ENCODE peak calls at places on chromosome 21, in ten cellular contexts. M, Z, A, C, T, N, D, J, Q and W are unnamed samples.
A peak's percentile ranks its signal among the peaks of the same experiment; 100 is the strongest.

GRCh38 chr21:35686156-35686555 is 374.2 kb downstream of the SETD4 start:
- DNase-seq in M (no peak), C (no peak), J (no peak), T (no peak), Q (no peak), N (no peak), D (no peak), Z (no peak), A (no peak), W (no peak)

GRCh38 chr21:32256226-32256625 is 22.6 kb downstream of the MIS18A start:
- DNase-seq in T (no peak), M (no peak), N (no peak), A (no peak), Z (no peak), C (no peak), Q (no peak), J (no peak), D (no peak), W (no peak)

GRCh38 chr21:26169061-26169610 is 1.4 kb downstream of the APP start:
- DNase-seq in Q (peak; percentile 72), Z (no peak), N (no peak), T (peak; percentile 61), M (peak; percentile 79), J (peak; percentile 73), D (peak; percentile 66), A (peak; percentile 8), C (no peak), W (no peak)

GRCh38 chr21:25186278-25186677 is 421.0 kb downstream of the MRPL39 start:
- DNase-seq in T (no peak), N (no peak), C (no peak), M (no peak), D (peak; percentile 49), Q (no peak), Z (no peak), A (no peak), J (no peak), W (no peak)

GRCh38 chr21:23633447-23633846 is 1973.8 kb downstream of the MRPL39 start:
- DNase-seq in T (no peak), J (no peak), A (no peak), C (no peak), Q (no peak), M (no peak), Z (no peak), N (no peak), D (no peak), W (no peak)

GRCh38 chr21:16315223-16315622 is 585.4 kb downstream of the USP25 start:
- DNase-seq in J (no peak), D (no peak), N (no peak), A (no peak), T (no peak), C (no peak), M (no peak), Z (no peak), Q (no peak), W (no peak)

GRCh38 chr21:46667735-46668380 is 32.4 kb downstream of the PRMT2 start:
- DNase-seq in N (no peak), M (peak; percentile 30), T (no peak), J (peak; percentile 79), C (peak; percentile 41), A (peak; percentile 95), D (no peak), Q (peak; percentile 39), Z (no peak), W (no peak)

GRCh38 chr21:27462786-27463185 is 495.9 kb upstream of the ADAMTS5 start:
- DNase-seq in M (no peak), D (no peak), T (no peak), C (no peak), J (no peak), Z (no peak), Q (no peak), N (no peak), A (no peak), W (no peak)

GRCh38 chr21:27555996-27556395 is 589.1 kb upstream of the ADAMTS5 start:
- DNase-seq in N (no peak), C (no peak), J (no peak), Z (no peak), Q (peak; percentile 75), M (no peak), T (no peak), A (no peak), D (no peak), W (no peak)

GRCh38 chr21:43322805-43323204 is 104.1 kb downstream of the SIK1 start:
- DNase-seq in Q (no peak), N (no peak), Z (peak; percentile 12), A (peak; percentile 23), J (no peak), D (no peak), T (no peak), C (peak; percentile 55), M (no peak), W (no peak)

DNA sequence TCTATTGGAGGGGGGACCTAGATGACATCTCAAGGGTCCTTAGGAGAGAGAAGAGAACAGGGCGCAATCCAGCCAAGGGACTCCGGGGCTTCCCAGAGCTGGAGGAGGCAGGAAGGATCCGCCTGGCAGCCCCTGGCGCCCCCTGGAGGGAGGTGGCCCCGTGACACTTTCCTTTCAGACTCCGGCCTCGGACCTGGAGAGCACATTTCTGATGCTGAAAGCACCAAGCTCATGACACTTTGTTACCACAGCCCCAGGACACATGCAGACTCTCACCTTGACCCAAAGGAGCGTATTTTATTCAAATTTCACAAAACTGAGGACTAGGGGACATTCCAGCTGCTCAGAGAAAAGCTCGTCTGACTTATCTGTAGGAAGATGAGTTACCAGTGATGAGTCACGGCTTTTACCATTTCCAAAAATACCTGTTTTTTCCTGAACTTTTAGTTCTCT is 21.4 kb upstream of the POFUT2 start:
- DNase-seq in M (peak; percentile 74), Z (peak; percentile 81), D (peak; percentile 78), N (no peak), J (peak; percentile 82), A (peak; percentile 79), T (no peak), C (peak; percentile 91), Q (peak; percentile 39), W (no peak)
- H3K4me3 ChIP-seq in M (no peak overlapping the region), Z (no peak overlapping the region), D (no peak overlapping the region), N (no peak overlapping the region), J (no peak overlapping the region), A (no peak overlapping the region), T (no peak overlapping the region), C (no peak overlapping the region), Q (no peak overlapping the region), W (no peak overlapping the region)

GRCh38 chr21:34592120-34592561 is 22.8 kb downstream of the RCAN1 start:
- DNase-seq in J (no peak), D (peak; percentile 74), M (peak; percentile 47), C (peak; percentile 88), Q (no peak), T (no peak), N (no peak), Z (peak; percentile 58), A (no peak), W (no peak)
- H3K4me3 ChIP-seq in J (no peak overlapping the region), D (no peak overlapping the region), M (no peak overlapping the region), C (no peak overlapping the region), Q (no peak overlapping the region), T (no peak overlapping the region), N (no peak overlapping the region), Z (no peak overlapping the region), A (no peak overlapping the region), W (no peak overlapping the region)

GRCh38 chr21:45456836-45457160 is 51.8 kb downstream of the COL18A1 start:
- DNase-seq in Q (no peak), D (no peak), N (no peak), Z (peak; percentile 11), J (no peak), C (peak; percentile 44), M (no peak), T (no peak), A (no peak), W (no peak)

GRCh38 chr21:45456014-45456835 is 51.3 kb downstream of the COL18A1 start:
- DNase-seq in D (no peak), C (peak; percentile 75), N (no peak), T (peak; percentile 13), Q (no peak), Z (peak; percentile 41), A (no peak), M (no peak), J (no peak), W (no peak)

GRCh38 chr21:45457161-45457831 is 52.3 kb downstream of the COL18A1 start:
- DNase-seq in T (no peak), Q (no peak), Z (no peak), J (no peak), C (peak; percentile 34), N (no peak), D (no peak), M (no peak), A (no peak), W (no peak)

GRCh38 chr21:45458281-45459170 is 53.6 kb downstream of the COL18A1 start:
- DNase-seq in Z (peak; percentile 14), M (no peak), D (no peak), Q (no peak), N (no peak), C (peak; percentile 50), J (no peak), T (no peak), A (no peak), W (no peak)

GRCh38 chr21:45457832-45458172 is 52.8 kb downstream of the COL18A1 start:
- DNase-seq in M (no peak), Q (no peak), T (no peak), D (no peak), A (no peak), Z (peak; percentile 12), J (no peak), N (no peak), C (peak; percentile 48), W (no peak)
- H3K4me3 ChIP-seq in M (no peak overlapping the region), Q (no peak overlapping the region), T (no peak overlapping the region), D (no peak overlapping the region), A (no peak overlapping the region), Z (no peak overlapping the region), J (no peak overlapping the region), N (no peak overlapping the region), C (no peak overlapping the region), W (peak overlapping the region; percentile 18)

GRCh38 chr21:34571994-34572393 is 42.9 kb downstream of the RCAN1 start:
- DNase-seq in M (no peak), T (no peak), J (no peak), Z (no peak), Q (no peak), N (no peak), C (no peak), D (no peak), A (no peak), W (no peak)

GRCh38 chr21:34565238-34565637 is 49.7 kb downstream of the RCAN1 start:
- DNase-seq in M (no peak), Z (no peak), T (no peak), C (no peak), D (no peak), A (no peak), J (no peak), N (no peak), Q (no peak), W (no peak)

GRCh38 chr21:34570315-34570714 is 44.6 kb downstream of the RCAN1 start:
- DNase-seq in A (no peak), C (no peak), Z (no peak), M (peak; percentile 60), D (no peak), N (no peak), J (no peak), Q (no peak), T (no peak), W (no peak)

GRCh38 chr21:34569381-34569979 is 45.4 kb downstream of the RCAN1 start:
- DNase-seq in T (no peak), N (no peak), D (no peak), A (no peak), C (no peak), M (no peak), Z (no peak), Q (no peak), J (no peak), W (no peak)

DNA sequence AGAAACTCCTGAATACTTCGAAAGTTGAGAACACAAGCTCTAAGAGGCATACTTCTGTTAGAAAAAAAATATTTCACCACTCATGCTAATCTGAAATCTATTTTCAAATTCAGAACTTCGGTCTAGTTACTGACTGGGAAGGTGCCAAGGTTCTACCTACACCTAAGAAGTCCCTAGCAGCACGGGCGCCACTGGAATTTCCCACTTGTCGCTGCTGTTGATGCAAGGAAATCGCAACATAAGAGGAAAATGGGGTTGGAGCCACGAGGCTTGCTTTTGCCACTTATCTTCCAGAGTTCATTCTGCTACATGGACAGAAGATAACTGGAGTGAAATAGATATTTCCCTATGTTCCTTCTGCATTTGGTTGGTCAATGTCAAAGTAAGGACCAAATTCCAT is 47.3 kb downstream of the RCAN1 start:
- DNase-seq in A (no peak), M (no peak), D (no peak), J (no peak), N (no peak), Z (no peak), C (no peak), T (no peak), Q (no peak), W (no peak)
- H3K4me3 ChIP-seq in A (no peak overlapping the region), M (no peak overlapping the region), D (no peak overlapping the region), J (no peak overlapping the region), N (no peak overlapping the region), Z (no peak overlapping the region), C (no peak overlapping the region), T (no peak overlapping the region), Q (no peak overlapping the region), W (no peak overlapping the region)